ENCODE peak calls at places on chromosome 5, in eight cellular contexts. K is stimulated activated CD4-positive, alpha-beta T cell treated with anti-CD3 and anti-CD28 coated beads, Interleukin-1b, Interleukin-23, amount 100 ng/mL, for 24 hours; C is ELF-1; V is A172; W is astrocyte; N is CD8-positive, alpha-beta memory T cell; X is B cell; I is fibroblast of the aortic adventitia. S is an unnamed sample.

GRCh38 chr5:166961028-166961427 is 1330.4 kb upstream of the WWC1 start:
- DNase-seq in K (no peak), C (no peak), V (no peak), W (no peak), N (no peak), X (no peak), I (no peak), S (no peak)

GRCh38 chr5:74649421-74649973 is 9.0 kb upstream of the ENC1 start:
- DNase-seq in K (no peak), C (no peak), V (no peak), W (peak; percentile 64), N (no peak), X (no peak), I (peak; percentile 76), S (no peak)

GRCh38 chr5:73960023-73960422 is 334.0 kb downstream of the ARHGEF28 start:
- DNase-seq in K (no peak), C (no peak), V (no peak), W (no peak), N (no peak), X (no peak), I (no peak), S (no peak)

GRCh38 chr5:178483620-178484019 is 106.6 kb downstream of the COL23A1 start:
- DNase-seq in K (no peak), C (no peak), V (no peak), W (no peak), N (peak; percentile 59), X (no peak), I (no peak), S (no peak)

GRCh38 chr5:34486160-34486765 is 169.9 kb upstream of the RAI14 start:
- DNase-seq in K (peak; percentile 40), C (peak; percentile 86), V (peak; percentile 83), W (peak; percentile 68), N (peak; percentile 69), X (peak; percentile 51), I (peak; percentile 91), S (peak; percentile 44)

GRCh38 chr5:14714706-14715105 is 50.2 kb downstream of the OTULIN start:
- DNase-seq in K (no peak), C (no peak), V (no peak), W (no peak), N (no peak), X (no peak), I (no peak), S (no peak)

GRCh38 chr5:86757824-86758223 is 140.1 kb downstream of the COX7C start:
- DNase-seq in K (no peak), C (no peak), V (peak; percentile 89), W (peak; percentile 68), N (no peak), X (no peak), I (peak; percentile 5), S (no peak)

GRCh38 chr5:42889311-42889933 is 77.7 kb upstream of the SELENOP start:
- DNase-seq in K (peak; percentile 29), C (peak; percentile 68), V (peak; percentile 79), W (peak; percentile 25), N (peak; percentile 69), X (peak; percentile 58), I (peak; percentile 80), S (peak; percentile 48)

GRCh38 chr5:143154495-143155375 is 248.8 kb downstream of the NR3C1 start:
- DNase-seq in K (no peak), C (peak; percentile 27), V (peak; percentile 56), W (peak; percentile 46), N (no peak), X (no peak), I (peak; percentile 87), S (no peak)

GRCh38 chr5:128412145-128412930 is 125.7 kb downstream of the FBN2 start:
- DNase-seq in K (no peak), C (no peak), V (no peak), W (peak; percentile 63), N (no peak), X (no peak), I (no peak), S (no peak)

GRCh38 chr5:13566903-13567339 is 377.6 kb downstream of the DNAH5 start:
- DNase-seq in K (no peak), C (no peak), V (peak; percentile 93), W (peak; percentile 80), N (no peak), X (no peak), I (peak; percentile 83), S (no peak)

GRCh38 chr5:169450464-169450863 is 133.1 kb upstream of the SPDL1 start:
- DNase-seq in K (no peak), C (no peak), V (no peak), W (no peak), N (no peak), X (no peak), I (peak; percentile 56), S (no peak)

GRCh38 chr5:133225671-133226152 is 173.9 kb downstream of the HSPA4 start:
- DNase-seq in K (no peak), C (no peak), V (peak; percentile 41), W (no peak), N (no peak), X (no peak), I (peak; percentile 35), S (no peak)

GRCh38 chr5:122311888-122312669 is at the start of gene SNCAIP:
- DNase-seq in K (no peak), C (peak; percentile 46), V (peak; percentile 21), W (peak; percentile 43), N (no peak), X (no peak), I (peak; percentile 11), S (no peak)

GRCh38 chr5:143791848-143792701 is 19.9 kb upstream of the HMHB1 start:
- DNase-seq in K (no peak), C (no peak), V (no peak), W (peak; percentile 12), N (no peak), X (no peak), I (no peak), S (no peak)

GRCh38 chr5:33231935-33232334 is 208.8 kb upstream of the TARS1 start:
- DNase-seq in K (no peak), C (no peak), V (no peak), W (peak; percentile 41), N (no peak), X (no peak), I (peak; percentile 46), S (no peak)

GRCh38 chr5:137098663-137099062 is 400.5 kb downstream of the SPOCK1 start:
- DNase-seq in K (no peak), C (no peak), V (no peak), W (no peak), N (no peak), X (no peak), I (no peak), S (no peak)

GRCh38 chr5:138653502-138653901 is 78.3 kb upstream of the HSPA9 start:
- DNase-seq in K (no peak), C (no peak), V (peak; percentile 69), W (no peak), N (no peak), X (no peak), I (peak; percentile 22), S (no peak)

GRCh38 chr5:10719965-10720364 is 41.1 kb downstream of the DAP start:
- DNase-seq in K (no peak), C (no peak), V (peak; percentile 98), W (peak; percentile 95), N (no peak), X (no peak), I (peak; percentile 76), S (no peak)

GRCh38 chr5:72407541-72407940 is 87.4 kb downstream of the PTCD2 start:
- DNase-seq in K (no peak), C (no peak), V (no peak), W (no peak), N (no peak), X (no peak), I (no peak), S (no peak)

GRCh38 chr5:140240987-140241706 is 61.8 kb downstream of the PFDN1 start:
- DNase-seq in K (no peak), C (peak; percentile 96), V (peak; percentile 93), W (peak; percentile 87), N (no peak), X (no peak), I (peak; percentile 90), S (no peak)

GRCh38 chr5:154850255-154851062 is at the start of gene FAXDC2:
- DNase-seq in K (no peak), C (peak; percentile 93), V (peak; percentile 47), W (peak; percentile 82), N (no peak), X (no peak), I (peak; percentile 89), S (no peak)

GRCh38 chr5:14184082-14184481 is 40.9 kb downstream of the TRIO start:
- DNase-seq in K (no peak), C (no peak), V (no peak), W (no peak), N (no peak), X (no peak), I (no peak), S (no peak)

GRCh38 chr5:160199410-160199911 is 29.8 kb upstream of the FABP6 start:
- DNase-seq in K (peak; percentile 68), C (peak; percentile 81), V (peak; percentile 38), W (no peak), N (peak; percentile 64), X (no peak), I (peak; percentile 44), S (peak; percentile 31)

GRCh38 chr5:62017092-62017491 is 288.9 kb upstream of the KIF2A start:
- DNase-seq in K (no peak), C (no peak), V (no peak), W (no peak), N (no peak), X (no peak), I (peak; percentile 17), S (no peak)

GRCh38 chr5:173592050-173592669 is 24.3 kb downstream of the BOD1 start:
- DNase-seq in K (no peak), C (no peak), V (peak; percentile 16), W (no peak), N (no peak), X (no peak), I (no peak), S (no peak)

GRCh38 chr5:71978216-71978615 is 129.1 kb upstream of the MAP1B start:
- DNase-seq in K (no peak), C (no peak), V (no peak), W (no peak), N (no peak), X (no peak), I (no peak), S (no peak)

GRCh38 chr5:142006363-142007236 is 6.2 kb downstream of the GNPDA1 start:
- DNase-seq in K (no peak), C (no peak), V (no peak), W (no peak), N (no peak), X (no peak), I (no peak), S (no peak)

GRCh38 chr5:79093762-79094161 is 17.8 kb upstream of the BHMT start:
- DNase-seq in K (no peak), C (no peak), V (no peak), W (no peak), N (no peak), X (no peak), I (no peak), S (no peak)

GRCh38 chr5:131461742-131462141 is 173.3 kb downstream of the RAPGEF6 start:
- DNase-seq in K (no peak), C (no peak), V (no peak), W (no peak), N (no peak), X (no peak), I (no peak), S (no peak)

GRCh38 chr5:137234973-137235943 is 263.9 kb downstream of the SPOCK1 start:
- DNase-seq in K (no peak), C (no peak), V (peak; percentile 18), W (peak; percentile 76), N (no peak), X (no peak), I (no peak), S (no peak)

GRCh38 chr5:72226950-72227349 is 93.1 kb downstream of the MRPS27 start:
- DNase-seq in K (no peak), C (no peak), V (no peak), W (no peak), N (no peak), X (no peak), I (no peak), S (no peak)

GRCh38 chr5:62977641-62978040 is 399.0 kb downstream of the LRRC70 start:
- DNase-seq in K (no peak), C (no peak), V (no peak), W (no peak), N (no peak), X (no peak), I (no peak), S (no peak)